ENCODE peak calls at places on chromosomes 16 and 17, in eight cellular contexts. D, B, C, Y, I, F, K and A are unnamed samples.

GRCh38 chr16:1823821-1824220 is 2.8 kb downstream of the HAGH start:
- DNase-seq in D (no peak), B (peak), C (peak), Y (peak), I (no peak), F (peak), K (no peak), A (peak)

GRCh38 chr17:49249292-49249794 is 18.8 kb upstream of the PHOSPHO1 start:
- DNase-seq in D (no peak), B (no peak), C (no peak), Y (peak), I (no peak), F (peak), K (no peak), A (no peak)

GRCh38 chr17:17511971-17512858 is 16.0 kb upstream of the RASD1 start:
- DNase-seq in D (peak), B (peak), C (peak), Y (peak), I (no peak), F (no peak), K (peak), A (peak)

GRCh38 chr17:48002920-48003685 is 32.2 kb downstream of the CDK5RAP3 start:
- DNase-seq in D (no peak), B (peak), C (no peak), Y (no peak), I (no peak), F (no peak), K (no peak), A (no peak)

GRCh38 chr16:21614896-21615295 is 15.5 kb downstream of the METTL9 start:
- DNase-seq in D (no peak), B (no peak), C (no peak), Y (no peak), I (no peak), F (no peak), K (no peak), A (no peak)

GRCh38 chr16:24848065-24848464 is 2.3 kb downstream of the SLC5A11 start:
- DNase-seq in D (no peak), B (peak), C (peak), Y (peak), I (peak), F (no peak), K (no peak), A (peak)

GRCh38 chr17:65797809-65798208 is 236.4 kb upstream of the AXIN2 start:
- DNase-seq in D (no peak), B (no peak), C (peak), Y (peak), I (no peak), F (no peak), K (no peak), A (no peak)

GRCh38 chr16:72284042-72284789 is 112.3 kb upstream of the PMFBP1 start:
- DNase-seq in D (no peak), B (peak), C (no peak), Y (peak), I (no peak), F (no peak), K (no peak), A (no peak)

GRCh38 chr17:79933863-79934652 is 94.8 kb upstream of the CBX4 start:
- DNase-seq in D (no peak), B (no peak), C (no peak), Y (no peak), I (no peak), F (no peak), K (no peak), A (no peak)

GRCh38 chr17:57152916-57153528 is 68.0 kb downstream of the AKAP1 start:
- DNase-seq in D (no peak), B (no peak), C (no peak), Y (no peak), I (no peak), F (no peak), K (no peak), A (no peak)

GRCh38 chr16:65038125-65038524 is 83.7 kb downstream of the CDH11 start:
- DNase-seq in D (no peak), B (no peak), C (no peak), Y (no peak), I (no peak), F (no peak), K (no peak), A (no peak)

GRCh38 chr17:58333396-58334207 is 5.0 kb upstream of the TSPOAP1 start:
- DNase-seq in D (no peak), B (no peak), C (no peak), Y (no peak), I (no peak), F (no peak), K (no peak), A (no peak)

GRCh38 chr16:66296591-66296990 is 69.9 kb upstream of the CDH5 start:
- DNase-seq in D (no peak), B (no peak), C (no peak), Y (no peak), I (peak), F (no peak), K (no peak), A (no peak)

GRCh38 chr17:6639651-6640535 is 618 bp downstream of the KIAA0753 start:
- DNase-seq in D (no peak), B (no peak), C (peak), Y (peak), I (peak), F (no peak), K (peak), A (no peak)

GRCh38 chr17:78131172-78132085 is 858 bp downstream of the TMC8 start:
- DNase-seq in D (no peak), B (no peak), C (no peak), Y (no peak), I (no peak), F (no peak), K (no peak), A (no peak)

GRCh38 chr17:57561072-57561861 is 183.8 kb downstream of the CCDC182 start:
- DNase-seq in D (no peak), B (no peak), C (no peak), Y (no peak), I (no peak), F (no peak), K (no peak), A (no peak)

GRCh38 chr16:17501321-17501720 is 30.6 kb upstream of the XYLT1 start:
- DNase-seq in D (no peak), B (no peak), C (no peak), Y (no peak), I (no peak), F (no peak), K (no peak), A (no peak)

GRCh38 chr16:79532785-79533184 is 67.8 kb downstream of the MAF start:
- DNase-seq in D (no peak), B (no peak), C (no peak), Y (no peak), I (no peak), F (no peak), K (no peak), A (no peak)

GRCh38 chr17:3647769-3648540 is 11.4 kb downstream of the CTNS start:
- DNase-seq in D (no peak), B (peak), C (peak), Y (peak), I (no peak), F (peak), K (no peak), A (no peak)

GRCh38 chr17:47315451-47316266 is 8.1 kb upstream of the EFCAB13 start:
- DNase-seq in D (peak), B (peak), C (peak), Y (peak), I (no peak), F (peak), K (peak), A (peak)

GRCh38 chr16:47320546-47321315 is 140.1 kb downstream of the ITFG1 start:
- DNase-seq in D (no peak), B (no peak), C (peak), Y (peak), I (no peak), F (no peak), K (no peak), A (no peak)

GRCh38 chr16:3728424-3729160 is 11.3 kb upstream of the TRAP1 start:
- DNase-seq in D (no peak), B (no peak), C (no peak), Y (no peak), I (no peak), F (no peak), K (no peak), A (no peak)

GRCh38 chr16:929227-929669 is 41.5 kb downstream of the LMF1 start:
- DNase-seq in D (no peak), B (no peak), C (no peak), Y (no peak), I (no peak), F (no peak), K (no peak), A (no peak)

GRCh38 chr17:82243648-82244412 is 15.0 kb downstream of the SLC16A3 start:
- DNase-seq in D (no peak), B (no peak), C (no peak), Y (peak), I (peak), F (no peak), K (no peak), A (no peak)

GRCh38 chr16:67608367-67608766 is 36.6 kb upstream of the CARMIL2 start:
- DNase-seq in D (no peak), B (no peak), C (no peak), Y (no peak), I (no peak), F (no peak), K (no peak), A (no peak)

DNA sequence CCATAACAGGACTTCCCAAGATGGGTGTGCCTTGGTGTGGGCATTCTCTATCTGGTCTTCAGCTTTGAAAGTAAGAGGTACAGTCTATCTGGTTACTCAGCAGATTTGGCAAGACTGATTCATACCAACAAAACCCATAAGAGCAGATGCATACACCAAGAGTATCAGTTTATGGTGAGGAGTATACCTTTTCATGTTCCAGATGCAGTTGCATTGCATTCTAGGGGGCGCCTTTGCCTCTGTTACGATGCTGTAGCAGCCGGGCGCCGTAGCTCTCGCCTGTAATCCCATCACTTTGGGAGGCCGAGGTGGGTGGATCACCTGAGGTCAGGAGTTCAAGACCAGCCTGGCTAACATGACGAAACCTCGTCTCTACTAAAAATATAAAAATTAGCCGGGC is 31.1 kb upstream of the CARMIL2 start:
- DNase-seq in D (no peak), B (no peak), C (peak), Y (no peak), I (peak), F (peak), K (no peak), A (no peak)
- TF ChIP-seq CTCF in D (no peak), B (peak), C (no peak), Y (no peak), I (no peak), F (no peak), K (no peak), A (peak)

GRCh38 chr17:30278032-30278431 is 13.7 kb downstream of the BLMH start:
- DNase-seq in D (no peak), B (peak), C (peak), Y (peak), I (no peak), F (peak), K (no peak), A (peak)
- TF ChIP-seq CTCF in D (peak), B (peak), C (peak), Y (peak), I (no peak), F (peak), K (peak), A (peak)

GRCh38 chr16:88597856-88598491 is 27.8 kb downstream of the ZC3H18 start:
- DNase-seq in D (no peak), B (no peak), C (no peak), Y (no peak), I (no peak), F (no peak), K (no peak), A (no peak)
- TF ChIP-seq CTCF in D (no peak), B (no peak), C (no peak), Y (no peak), I (no peak), F (no peak), K (no peak), A (no peak)

GRCh38 chr17:28416703-28417311 is 10.8 kb upstream of the SLC46A1 start:
- DNase-seq in D (no peak), B (peak), C (peak), Y (peak), I (no peak), F (peak), K (no peak), A (peak)
- TF ChIP-seq CTCF in D (peak), B (peak), C (peak), Y (peak), I (no peak), F (peak), K (no peak), A (peak)

DNA sequence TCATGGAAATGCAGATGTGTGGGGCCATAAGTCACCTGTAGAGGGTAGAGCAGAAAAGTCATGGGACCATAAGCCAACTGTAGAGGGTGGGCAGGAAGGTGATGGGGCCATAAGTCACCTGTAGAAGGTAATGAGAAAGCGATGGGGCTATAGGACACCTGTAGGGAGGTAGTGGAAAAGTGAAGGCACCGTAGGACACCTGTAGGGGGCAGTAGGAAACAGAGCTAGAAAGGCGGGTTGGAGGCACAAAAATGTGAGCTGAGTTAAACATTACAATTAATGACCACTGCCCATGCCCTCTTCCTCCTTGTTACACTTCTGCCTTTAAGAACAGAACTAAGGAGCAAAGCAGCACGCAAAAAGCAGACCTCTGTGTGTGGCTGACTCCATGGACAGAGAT is 150.1 kb downstream of the SHISA6 start:
- DNase-seq in D (no peak), B (no peak), C (no peak), Y (no peak), I (no peak), F (no peak), K (no peak), A (no peak)
- TF ChIP-seq CTCF in D (no peak), B (no peak), C (no peak), Y (no peak), I (no peak), F (no peak), K (no peak), A (no peak)